ENCODE peak calls at places on chromosomes 4 and X, in four cellular contexts. One of them, this sample, is unnamed.

GRCh38 chr4:117096886-117097285 is 11.5 kb upstream of the TRAM1L1 start:
- DNase-seq in coronary artery: no peak
- DNase-seq in upper lobe of right lung: no peak
- DNase-seq in psoas muscle: no peak
- DNase-seq in this sample: no peak

GRCh38 chr4:147160908-147161513 is 215.3 kb upstream of the TTC29 start:
- DNase-seq in coronary artery: no peak
- DNase-seq in upper lobe of right lung: no peak
- DNase-seq in psoas muscle: no peak
- DNase-seq in this sample: no peak

GRCh38 chr4:169756971-169757574 is 671 bp downstream of the HPF1 start:
- DNase-seq in coronary artery: no peak
- DNase-seq in upper lobe of right lung: no peak
- DNase-seq in psoas muscle: no peak
- DNase-seq in this sample: no peak

GRCh38 chr4:161573836-161574235 is 590.0 kb downstream of the FSTL5 start:
- DNase-seq in coronary artery: no peak
- DNase-seq in upper lobe of right lung: no peak
- DNase-seq in psoas muscle: no peak
- DNase-seq in this sample: no peak

GRCh38 chr4:107283587-107284559 is 247.8 kb upstream of the DKK2 start:
- DNase-seq in coronary artery: no peak
- DNase-seq in upper lobe of right lung: no peak
- DNase-seq in psoas muscle: no peak
- DNase-seq in this sample: no peak

GRCh38 chr4:175234162-175234561 is 316.0 kb downstream of the ADAM29 start:
- DNase-seq in coronary artery: no peak
- DNase-seq in upper lobe of right lung: no peak
- DNase-seq in psoas muscle: no peak
- DNase-seq in this sample: no peak

GRCh38 chr4:7871356-7871755 is 68.3 kb downstream of the AFAP1 start:
- DNase-seq in coronary artery: no peak
- DNase-seq in upper lobe of right lung: no peak
- DNase-seq in psoas muscle: no peak
- DNase-seq in this sample: no peak

GRCh38 chr4:158444621-158445020 is 77.1 kb upstream of the RXFP1 start:
- DNase-seq in coronary artery: no peak
- DNase-seq in upper lobe of right lung: no peak
- DNase-seq in psoas muscle: no peak
- DNase-seq in this sample: no peak

GRCh38 chr4:165343353-165344191 is 16.1 kb downstream of the MSMO1 start:
- DNase-seq in coronary artery: no peak
- DNase-seq in upper lobe of right lung: no peak
- DNase-seq in psoas muscle: no peak
- DNase-seq in this sample: no peak

GRCh38 chr4:160182727-160183126 is 1079.8 kb downstream of the RAPGEF2 start:
- DNase-seq in coronary artery: no peak
- DNase-seq in upper lobe of right lung: no peak
- DNase-seq in psoas muscle: no peak
- DNase-seq in this sample: no peak

GRCh38 chr4:147725673-147726072 is 6.2 kb upstream of the ARHGAP10 start:
- DNase-seq in coronary artery: no peak
- DNase-seq in upper lobe of right lung: no peak
- DNase-seq in psoas muscle: no peak
- DNase-seq in this sample: no peak

GRCh38 chr4:139562067-139562684 is 6.2 kb upstream of the SETD7 start:
- DNase-seq in coronary artery: no peak
- DNase-seq in upper lobe of right lung: no peak
- DNase-seq in psoas muscle: no peak
- DNase-seq in this sample: no peak

GRCh38 chrX:148552775-148553174 is 52.4 kb downstream of the AFF2 start:
- DNase-seq in coronary artery: no peak
- DNase-seq in upper lobe of right lung: no peak
- DNase-seq in psoas muscle: no peak
- DNase-seq in this sample: no peak

GRCh38 chr4:39542633-39543393 is 15.6 kb upstream of the UGDH start:
- DNase-seq in coronary artery: no peak
- DNase-seq in upper lobe of right lung: no peak
- DNase-seq in psoas muscle: no peak
- DNase-seq in this sample: no peak

GRCh38 chrX:110012818-110013484 is 10.0 kb downstream of the TMEM164 start:
- DNase-seq in coronary artery: no peak
- DNase-seq in upper lobe of right lung: no peak
- DNase-seq in psoas muscle: no peak
- DNase-seq in this sample: no peak

GRCh38 chr4:1216869-1217294 is 32.0 kb downstream of the CTBP1 start:
- DNase-seq in coronary artery: no peak
- DNase-seq in upper lobe of right lung: no peak
- DNase-seq in psoas muscle: peak; percentile 36
- DNase-seq in this sample: no peak

GRCh38 chr4:153546273-153546672 is 80.1 kb downstream of the TMEM131L start:
- DNase-seq in coronary artery: no peak
- DNase-seq in upper lobe of right lung: no peak
- DNase-seq in psoas muscle: no peak
- DNase-seq in this sample: no peak

GRCh38 chr4:127486248-127486647 is 146.5 kb upstream of the INTU start:
- DNase-seq in coronary artery: no peak
- DNase-seq in upper lobe of right lung: no peak
- DNase-seq in psoas muscle: no peak
- DNase-seq in this sample: no peak

GRCh38 chr4:152981278-152981677 is 45.2 kb downstream of the FHDC1 start:
- DNase-seq in coronary artery: no peak
- DNase-seq in upper lobe of right lung: no peak
- DNase-seq in psoas muscle: no peak
- DNase-seq in this sample: no peak

GRCh38 chr4:169009281-169010124 is 552 bp downstream of the CBR4 start:
- DNase-seq in coronary artery: peak; percentile 81
- DNase-seq in upper lobe of right lung: peak; percentile 86
- DNase-seq in psoas muscle: peak; percentile 63
- DNase-seq in this sample: peak; percentile 17

GRCh38 chr4:159871141-159871540 is 768.3 kb downstream of the RAPGEF2 start:
- DNase-seq in coronary artery: no peak
- DNase-seq in upper lobe of right lung: no peak
- DNase-seq in psoas muscle: no peak
- DNase-seq in this sample: no peak

GRCh38 chrX:41516995-41517660 is 70.0 kb downstream of the NYX start:
- DNase-seq in coronary artery: no peak
- DNase-seq in upper lobe of right lung: no peak
- DNase-seq in psoas muscle: no peak
- DNase-seq in this sample: no peak

GRCh38 chr4:2837110-2837903 is 6.3 kb upstream of the ADD1 start:
- DNase-seq in coronary artery: peak; percentile 72
- DNase-seq in upper lobe of right lung: no peak
- DNase-seq in psoas muscle: no peak
- DNase-seq in this sample: no peak
- TF ChIP-seq CTCF in coronary artery: no peak
- TF ChIP-seq CTCF in upper lobe of right lung: no peak
- TF ChIP-seq CTCF in psoas muscle: no peak
- TF ChIP-seq CTCF in this sample: no peak

DNA sequence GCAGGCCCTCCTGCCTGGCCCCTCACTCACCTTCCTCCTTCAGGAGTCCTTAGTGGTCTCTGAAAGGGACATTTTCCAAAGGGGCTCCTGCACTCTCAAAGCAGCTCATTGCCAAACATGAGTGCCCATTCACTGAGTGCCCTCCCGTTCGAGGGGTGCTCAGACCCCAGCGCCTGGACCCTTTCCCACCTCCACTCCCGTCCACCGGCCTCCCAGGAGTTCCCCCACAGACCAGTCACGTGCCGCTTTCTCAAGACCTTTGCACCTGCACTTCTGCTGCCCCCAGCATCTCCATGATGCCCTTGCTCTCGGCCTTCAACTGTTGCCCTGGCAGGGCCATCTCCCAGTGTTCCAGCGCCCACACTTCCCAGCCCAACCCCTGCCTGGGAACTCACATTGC is 89.5 kb downstream of the ADRA2C start:
- DNase-seq in coronary artery: no peak
- DNase-seq in upper lobe of right lung: no peak
- DNase-seq in psoas muscle: no peak
- DNase-seq in this sample: no peak
- TF ChIP-seq CTCF in coronary artery: no peak
- TF ChIP-seq CTCF in upper lobe of right lung: no peak
- TF ChIP-seq CTCF in psoas muscle: no peak
- TF ChIP-seq CTCF in this sample: no peak

GRCh38 chrX:64204252-64204651 is 1.3 kb downstream of the AMER1 start:
- DNase-seq in coronary artery: peak; percentile 76
- DNase-seq in upper lobe of right lung: peak; percentile 61
- DNase-seq in psoas muscle: peak; percentile 32
- DNase-seq in this sample: no peak

GRCh38 chrX:64206556-64207162 is 1.2 kb upstream of the AMER1 start:
- DNase-seq in coronary artery: no peak
- DNase-seq in upper lobe of right lung: peak; percentile 63
- DNase-seq in psoas muscle: peak; percentile 19
- DNase-seq in this sample: no peak

GRCh38 chrX:64204701-64205440 is 637 bp downstream of the AMER1 start:
- DNase-seq in coronary artery: peak; percentile 75
- DNase-seq in upper lobe of right lung: peak; percentile 69
- DNase-seq in psoas muscle: peak; percentile 46
- DNase-seq in this sample: peak; percentile 30

GRCh38 chrX:64205441-64205734 is at the start of gene AMER1:
- DNase-seq in coronary artery: peak; percentile 79
- DNase-seq in upper lobe of right lung: no peak
- DNase-seq in psoas muscle: no peak
- DNase-seq in this sample: no peak

GRCh38 chrX:64205735-64206491 is 405 bp upstream of the AMER1 start:
- DNase-seq in coronary artery: peak; percentile 95
- DNase-seq in upper lobe of right lung: peak; percentile 96
- DNase-seq in psoas muscle: peak; percentile 92
- DNase-seq in this sample: peak; percentile 86
- TF ChIP-seq CTCF in coronary artery: no peak
- TF ChIP-seq CTCF in upper lobe of right lung: peak; percentile 16
- TF ChIP-seq CTCF in psoas muscle: peak; percentile 20
- TF ChIP-seq CTCF in this sample: peak; percentile 27

GRCh38 chr4:121822047-121822446 is 1.6 kb downstream of the CCNA2 start:
- DNase-seq in coronary artery: no peak
- DNase-seq in upper lobe of right lung: no peak
- DNase-seq in psoas muscle: no peak
- DNase-seq in this sample: no peak

GRCh38 chr4:121824950-121825349 is 1.3 kb upstream of the CCNA2 start:
- DNase-seq in coronary artery: no peak
- DNase-seq in upper lobe of right lung: no peak
- DNase-seq in psoas muscle: no peak
- DNase-seq in this sample: no peak

GRCh38 chr4:121824171-121824527 is 466 bp upstream of the CCNA2 start:
- DNase-seq in coronary artery: no peak
- DNase-seq in upper lobe of right lung: no peak
- DNase-seq in psoas muscle: no peak
- DNase-seq in this sample: no peak

GRCh38 chr4:121822796-121823504 is 733 bp downstream of the CCNA2 start:
- DNase-seq in coronary artery: peak; percentile 71
- DNase-seq in upper lobe of right lung: no peak
- DNase-seq in psoas muscle: no peak
- DNase-seq in this sample: no peak

GRCh38 chr4:121823505-121824170 is at the start of gene CCNA2:
- DNase-seq in coronary artery: peak; percentile 96
- DNase-seq in upper lobe of right lung: peak; percentile 96
- DNase-seq in psoas muscle: peak; percentile 96
- DNase-seq in this sample: peak; percentile 89
- TF ChIP-seq CTCF in coronary artery: no peak
- TF ChIP-seq CTCF in upper lobe of right lung: no peak
- TF ChIP-seq CTCF in psoas muscle: no peak
- TF ChIP-seq CTCF in this sample: no peak

DNA sequence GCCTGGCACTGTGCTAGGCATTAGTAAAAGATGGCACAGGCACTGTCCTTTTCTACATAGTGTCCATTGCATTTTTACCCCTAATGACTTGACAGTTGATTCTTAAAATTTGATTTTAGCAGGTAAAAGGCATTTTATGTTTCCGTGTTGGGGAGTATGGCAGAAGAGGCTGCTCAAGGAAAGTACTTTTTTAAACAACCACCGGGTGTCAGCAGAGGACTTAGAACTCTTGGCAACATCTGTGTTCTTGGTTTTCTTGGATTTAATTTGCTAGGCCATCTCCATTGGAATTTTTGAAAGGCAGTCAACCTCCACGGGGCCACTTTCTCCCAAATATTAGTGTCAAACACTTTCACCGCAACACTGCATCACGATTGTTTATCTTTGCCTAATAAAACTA is 102.9 kb downstream of the TSPAN7 start:
- DNase-seq in coronary artery: no peak
- DNase-seq in upper lobe of right lung: no peak
- DNase-seq in psoas muscle: no peak
- DNase-seq in this sample: no peak
- TF ChIP-seq CTCF in coronary artery: peak; percentile 22
- TF ChIP-seq CTCF in upper lobe of right lung: peak; percentile 41
- TF ChIP-seq CTCF in psoas muscle: peak; percentile 37
- TF ChIP-seq CTCF in this sample: peak; percentile 56

GRCh38 chrX:142084611-142085010 is 120.5 kb downstream of the MAGEC2 start:
- DNase-seq in coronary artery: no peak
- DNase-seq in upper lobe of right lung: no peak
- DNase-seq in psoas muscle: no peak
- DNase-seq in this sample: no peak

GRCh38 chrX:142089193-142089592 is 115.9 kb downstream of the MAGEC2 start:
- DNase-seq in coronary artery: no peak
- DNase-seq in upper lobe of right lung: no peak
- DNase-seq in psoas muscle: no peak
- DNase-seq in this sample: no peak
- TF ChIP-seq CTCF in coronary artery: peak; percentile 26
- TF ChIP-seq CTCF in upper lobe of right lung: peak; percentile 44
- TF ChIP-seq CTCF in psoas muscle: no peak
- TF ChIP-seq CTCF in this sample: peak; percentile 47

DNA sequence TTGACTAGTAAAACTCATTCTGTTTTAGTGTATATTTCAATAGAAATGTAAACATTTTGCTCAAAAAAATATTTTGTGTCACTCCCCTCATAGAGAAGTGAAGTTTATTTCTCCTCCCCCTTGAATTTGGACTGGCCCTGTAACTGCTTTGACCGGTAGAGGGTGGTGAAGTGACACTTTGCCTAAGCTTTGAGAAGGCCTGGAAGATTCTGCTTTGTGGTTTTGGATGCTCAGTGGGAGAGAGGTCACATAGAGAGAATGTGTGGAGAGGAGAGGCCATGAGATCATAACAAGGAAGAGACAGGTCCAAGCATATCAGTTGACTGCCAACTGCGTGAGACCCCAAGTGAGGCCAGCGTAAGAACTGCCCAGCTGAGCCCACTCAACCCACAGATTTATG is 19.1 kb upstream of the ARX start:
- DNase-seq in coronary artery: no peak
- DNase-seq in upper lobe of right lung: no peak
- DNase-seq in psoas muscle: no peak
- DNase-seq in this sample: no peak
- TF ChIP-seq CTCF in coronary artery: no peak
- TF ChIP-seq CTCF in upper lobe of right lung: no peak
- TF ChIP-seq CTCF in psoas muscle: no peak
- TF ChIP-seq CTCF in this sample: peak; percentile 47

GRCh38 chr4:88802138-88802537 is 104.5 kb upstream of the NAP1L5 start:
- DNase-seq in coronary artery: no peak
- DNase-seq in upper lobe of right lung: no peak
- DNase-seq in psoas muscle: no peak
- DNase-seq in this sample: no peak
- TF ChIP-seq CTCF in coronary artery: no peak
- TF ChIP-seq CTCF in upper lobe of right lung: no peak
- TF ChIP-seq CTCF in psoas muscle: no peak
- TF ChIP-seq CTCF in this sample: no peak